ENCODE peak calls at places on chromosomes 3 and 15, in five cellular contexts. H is HCT116, D is HuH-7.5, P is NCI-H510A treated with DMSO at 0.1 percent for 48 hours, K is HT-29. A is an unnamed sample.

GRCh38 chr3:18134386-18135082 is 290.6 kb downstream of the SATB1 start:
- DNase-seq in D (no peak), K (no peak), P (no peak), H (no peak), A (no peak)

GRCh38 chr3:123312331-123313265 is 110.9 kb downstream of the SEC22A start:
- DNase-seq in D (no peak), H (no peak), P (no peak), K (no peak), A (no peak)

GRCh38 chr3:67077656-67078055 is 79.5 kb downstream of the KBTBD8 start:
- DNase-seq in H (no peak), D (no peak), P (no peak), K (no peak), A (no peak)

GRCh38 chr3:88000853-88001252 is 58.0 kb downstream of the CGGBP1 start:
- DNase-seq in K (no peak), P (no peak), D (no peak), H (no peak), A (peak)

GRCh38 chr3:63193647-63194046 is 84.5 kb upstream of the SYNPR start:
- DNase-seq in K (peak), H (peak), P (peak), D (peak), A (peak)

GRCh38 chr3:186680869-186681268 is 15.1 kb downstream of the HRG start:
- DNase-seq in H (no peak), K (no peak), D (no peak), P (no peak), A (no peak)

GRCh38 chr3:27553868-27554540 is 69.8 kb upstream of the SLC4A7 start:
- DNase-seq in P (no peak), D (no peak), H (no peak), K (no peak), A (no peak)

GRCh38 chr15:46713045-46713444 is 1004.3 kb upstream of the SEMA6D start:
- DNase-seq in P (no peak), H (no peak), K (no peak), D (no peak), A (no peak)

GRCh38 chr3:38647217-38647970 is 2.1 kb downstream of the SCN5A start:
- DNase-seq in D (no peak), P (no peak), K (no peak), H (no peak), A (no peak)

GRCh38 chr3:189809583-189809982 is 178.4 kb downstream of the TP63 start:
- DNase-seq in P (no peak), D (no peak), K (no peak), H (no peak), A (no peak)

GRCh38 chr3:56916697-56917336 is 115.1 kb upstream of the ARHGEF3 start:
- DNase-seq in D (no peak), P (no peak), H (no peak), K (no peak), A (no peak)

GRCh38 chr3:23041918-23042696 is 161.0 kb upstream of the UBE2E2 start:
- DNase-seq in H (peak), K (peak), D (no peak), P (no peak), A (no peak)

GRCh38 chr3:177443469-177443868 is 246.2 kb upstream of the TBL1XR1 start:
- DNase-seq in D (no peak), K (peak), H (peak), P (no peak), A (peak)

GRCh38 chr3:11774296-11774877 is 72.3 kb downstream of the TAMM41 start:
- DNase-seq in D (peak), K (peak), H (peak), P (peak), A (peak)

GRCh38 chr15:96338772-96339661 is 8.5 kb downstream of the NR2F2 start:
- DNase-seq in H (no peak), D (peak), P (no peak), K (peak), A (no peak)

GRCh38 chr15:48897144-48897814 is 19.3 kb downstream of the EID1 start:
- DNase-seq in H (no peak), K (no peak), P (no peak), D (no peak), A (no peak)

GRCh38 chr3:128551464-128551863 is 58.5 kb upstream of the GATA2 start:
- DNase-seq in K (no peak), H (no peak), D (no peak), P (no peak), A (no peak)

GRCh38 chr15:70014860-70015490 is 82.7 kb downstream of the TLE3 start:
- DNase-seq in K (no peak), P (peak), H (no peak), D (no peak), A (peak)

GRCh38 chr15:89749951-89750559 is 994 bp downstream of the MESP1 start:
- DNase-seq in D (no peak), K (peak), P (no peak), H (no peak), A (no peak)